ENCODE peak calls at places on chromosomes 7 and 10, in eight cellular contexts. F is neural progenitor cell; X is AG04450; C is adrenal gland; J is A673; O is heart left ventricle; D is lung; B is CD8-positive, alpha-beta T cell. Z is an unnamed sample.

GRCh38 chr10:75058142-75058541 is 53.3 kb upstream of the SAMD8 start:
- DNase-seq in F (no peak), X (no peak), C (no peak), J (no peak), O (no peak), D (no peak), B (no peak), Z (no peak)

GRCh38 chr7:44622342-44623151 is 16.1 kb downstream of the OGDH start:
- DNase-seq in F (no peak), X (no peak), C (peak; percentile 45), J (no peak), O (no peak), D (no peak), B (peak; percentile 27), Z (no peak)

GRCh38 chr10:128029731-128030369 is 96.4 kb downstream of the MKI67 start:
- DNase-seq in F (no peak), X (no peak), C (no peak), J (peak; percentile 54), O (no peak), D (no peak), B (no peak), Z (no peak)

GRCh38 chr7:28957064-28957821 is 887 bp downstream of the TRIL start:
- DNase-seq in F (peak; percentile 69), X (no peak), C (peak; percentile 22), J (peak; percentile 58), O (peak; percentile 18), D (peak; percentile 34), B (no peak), Z (peak; percentile 36)

GRCh38 chr10:121928528-121928884 is 675 bp upstream of the ATE1 start:
- DNase-seq in F (no peak), X (no peak), C (no peak), J (no peak), O (no peak), D (no peak), B (no peak), Z (no peak)

GRCh38 chr7:42189535-42189934 is 47.5 kb downstream of the GLI3 start:
- DNase-seq in F (no peak), X (no peak), C (no peak), J (peak; percentile 84), O (no peak), D (no peak), B (no peak), Z (no peak)

GRCh38 chr10:113493943-113494342 is 58.9 kb upstream of the HABP2 start:
- DNase-seq in F (no peak), X (no peak), C (no peak), J (no peak), O (no peak), D (no peak), B (no peak), Z (no peak)

GRCh38 chr7:20343954-20344353 is 13.3 kb downstream of the ITGB8 start:
- DNase-seq in F (no peak), X (no peak), C (no peak), J (no peak), O (no peak), D (no peak), B (no peak), Z (no peak)

GRCh38 chr7:155213955-155214327 is 83.7 kb upstream of the INSIG1 start:
- DNase-seq in F (no peak), X (no peak), C (no peak), J (no peak), O (no peak), D (no peak), B (no peak), Z (no peak)

GRCh38 chr7:158054611-158055010 is 533.0 kb downstream of the PTPRN2 start:
- DNase-seq in F (no peak), X (no peak), C (no peak), J (no peak), O (no peak), D (no peak), B (no peak), Z (no peak)
- H3K27me3 ChIP-seq in F (no peaks in the 10 kb centered on the region), X (no peaks in the 10 kb centered on the region), C (no peaks in the 10 kb centered on the region), J (peaks cover 3% of the 10 kb centered on the region), O (no peaks in the 10 kb centered on the region), D (no peaks in the 10 kb centered on the region), B (no peaks in the 10 kb centered on the region), Z (no peaks in the 10 kb centered on the region)

GRCh38 chr7:15684036-15684815 is 2.3 kb downstream of the MEOX2 start:
- DNase-seq in F (no peak), X (no peak), C (no peak), J (no peak), O (no peak), D (no peak), B (no peak), Z (no peak)
- H3K27me3 ChIP-seq in F (peaks cover 83% of the 10 kb centered on the region), X (peaks cover 36% of the 10 kb centered on the region), C (peaks cover 45% of the 10 kb centered on the region), J (peaks cover 99% of the 10 kb centered on the region), O (no peaks in the 10 kb centered on the region), D (no peaks in the 10 kb centered on the region), B (peaks cover 5% of the 10 kb centered on the region), Z (peaks cover 6% of the 10 kb centered on the region)

DNA sequence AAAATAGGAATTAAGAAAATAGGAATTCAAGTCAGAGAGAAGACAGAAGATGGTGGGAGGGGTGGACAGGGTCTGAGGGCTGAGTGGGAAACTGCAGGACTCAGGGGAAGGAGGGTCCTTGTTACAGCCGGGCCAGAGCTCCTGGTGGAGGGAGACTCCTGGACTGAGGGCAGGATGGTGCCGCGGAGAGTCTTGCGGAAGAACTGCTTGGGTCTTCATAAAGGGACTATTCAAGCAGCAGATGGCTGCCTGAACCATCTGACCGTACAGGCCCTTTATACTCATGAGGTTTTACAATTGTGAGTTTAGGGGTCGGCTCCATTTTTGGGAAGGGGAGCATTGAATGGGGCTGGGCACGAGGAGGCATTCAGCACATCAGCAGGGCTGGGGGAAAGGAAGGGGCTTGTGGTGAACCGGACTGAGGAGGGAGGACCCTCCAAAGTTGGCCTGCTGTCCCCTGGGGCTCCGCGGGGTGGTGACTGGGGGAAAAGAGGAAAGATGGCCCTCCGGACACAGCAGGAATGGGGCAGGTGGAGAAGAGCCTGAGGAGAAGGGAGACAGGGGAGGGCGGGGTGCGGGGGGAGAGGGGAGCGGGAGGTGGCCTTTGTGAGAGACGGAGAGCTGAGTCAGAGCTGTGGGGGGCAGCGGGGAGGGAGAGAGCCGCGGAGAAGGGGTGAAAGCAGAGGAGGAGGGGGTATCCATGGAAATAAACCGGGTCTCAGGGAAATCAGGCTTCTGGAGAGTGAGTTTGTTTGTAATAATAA is 1.5 kb downstream of the FAM131B start:
- DNase-seq in F (peak; percentile 51), X (no peak), C (no peak), J (no peak), O (no peak), D (no peak), B (no peak), Z (no peak)
- H3K27me3 ChIP-seq in F (peaks cover 15% of the 10 kb centered on the region), X (peaks cover 44% of the 10 kb centered on the region), C (peaks cover 17% of the 10 kb centered on the region), J (peaks cover 59% of the 10 kb centered on the region), O (peaks cover 47% of the 10 kb centered on the region), D (no peaks in the 10 kb centered on the region), B (no peaks in the 10 kb centered on the region), Z (peaks cover 70% of the 10 kb centered on the region)

GRCh38 chr7:27143950-27144798 is 693 bp upstream of the HOXA5 start:
- DNase-seq in F (no peak), X (no peak), C (no peak), J (no peak), O (no peak), D (no peak), B (no peak), Z (no peak)

GRCh38 chr7:27141591-27142561 is 1.6 kb downstream of the HOXA5 start:
- DNase-seq in F (peak; percentile 73), X (no peak), C (peak; percentile 60), J (no peak), O (no peak), D (no peak), B (no peak), Z (peak; percentile 50)

GRCh38 chr7:27143022-27143949 is at the start of gene HOXA5:
- DNase-seq in F (peak; percentile 90), X (peak; percentile 100), C (peak; percentile 90), J (peak; percentile 44), O (no peak), D (peak; percentile 66), B (no peak), Z (peak; percentile 77)

GRCh38 chr7:27141138-27141537 is 2.3 kb downstream of the HOXA5 start:
- DNase-seq in F (no peak), X (no peak), C (no peak), J (no peak), O (no peak), D (no peak), B (no peak), Z (no peak)

GRCh38 chr7:27142562-27143021 is 889 bp downstream of the HOXA5 start:
- DNase-seq in F (no peak), X (no peak), C (no peak), J (no peak), O (no peak), D (no peak), B (no peak), Z (peak; percentile 50)
- H3K27me3 ChIP-seq in F (peaks cover 100% of the 10 kb centered on the region), X (no peaks in the 10 kb centered on the region), C (no peaks in the 10 kb centered on the region), J (peaks cover 100% of the 10 kb centered on the region), O (peaks cover 100% of the 10 kb centered on the region), D (no peaks in the 10 kb centered on the region), B (peaks cover 6% of the 10 kb centered on the region), Z (no peaks in the 10 kb centered on the region)

GRCh38 chr7:129782257-129783096 is 170.3 kb downstream of the UBE2H start:
- DNase-seq in F (peak; percentile 58), X (no peak), C (no peak), J (no peak), O (no peak), D (no peak), B (no peak), Z (no peak)
- H3K27me3 ChIP-seq in F (peaks cover 100% of the 10 kb centered on the region), X (peaks cover 93% of the 10 kb centered on the region), C (peaks cover 82% of the 10 kb centered on the region), J (peaks cover 76% of the 10 kb centered on the region), O (peaks cover 99% of the 10 kb centered on the region), D (peaks cover 5% of the 10 kb centered on the region), B (peaks cover 69% of the 10 kb centered on the region), Z (peaks cover 34% of the 10 kb centered on the region)

GRCh38 chr10:126350216-126350992 is 37.9 kb downstream of the ADAM12 start:
- DNase-seq in F (no peak), X (peak; percentile 37), C (no peak), J (no peak), O (no peak), D (no peak), B (no peak), Z (peak; percentile 46)
- H3K27me3 ChIP-seq in F (no peaks in the 10 kb centered on the region), X (no peaks in the 10 kb centered on the region), C (peaks cover 4% of the 10 kb centered on the region), J (no peaks in the 10 kb centered on the region), O (peaks cover 9% of the 10 kb centered on the region), D (peaks cover 3% of the 10 kb centered on the region), B (no peaks in the 10 kb centered on the region), Z (no peaks in the 10 kb centered on the region)